ENCODE peak calls at places on chromosome 22, in four cellular contexts. F is HepG2, O is K562, E is H1. I is an unnamed sample.
A peak's percentile ranks its signal among the peaks of the same experiment; 100 is the strongest.

GRCh38 chr22:37777122-37777687 is 30.5 kb upstream of the GCAT start:
- DNase-seq in F (peak; percentile 21), O (peak; percentile 58), E (no peak), I (no peak)

GRCh38 chr22:37141971-37142647 is 7.6 kb downstream of the IL2RB start:
- DNase-seq in F (no peak), O (peak; percentile 68), E (no peak), I (no peak)

GRCh38 chr22:25898707-25899365 is 156.8 kb downstream of the MYO18B start:
- DNase-seq in F (peak; percentile 9), O (peak; percentile 19), E (peak; percentile 17), I (peak; percentile 37)

GRCh38 chr22:24190566-24191208 is 9.4 kb downstream of the SUSD2 start:
- DNase-seq in F (no peak), O (no peak), E (no peak), I (no peak)

GRCh38 chr22:37232140-37232998 is 11.7 kb downstream of the RAC2 start:
- DNase-seq in F (no peak), O (no peak), E (no peak), I (no peak)

GRCh38 chr22:22928666-22929380 is 41.2 kb downstream of the IGLL5 start:
- DNase-seq in F (no peak), O (peak; percentile 89), E (no peak), I (no peak)

GRCh38 chr22:33142282-33142681 is 84.1 kb upstream of the SYN3 start:
- DNase-seq in F (no peak), O (no peak), E (no peak), I (no peak)

GRCh38 chr22:37492428-37493344 is 6.5 kb upstream of the MFNG start:
- DNase-seq in F (no peak), O (peak; percentile 52), E (peak; percentile 46), I (peak; percentile 78)

GRCh38 chr22:30305519-30305905 is 16.2 kb upstream of the CASTOR1 start:
- DNase-seq in F (no peak), O (peak; percentile 47), E (no peak), I (no peak)

GRCh38 chr22:40237788-40238424 is 60.2 kb downstream of the TNRC6B start:
- DNase-seq in F (no peak), O (no peak), E (no peak), I (no peak)

GRCh38 chr22:21755855-21756284 is 20.3 kb upstream of the YPEL1 start:
- DNase-seq in F (peak; percentile 18), O (peak; percentile 94), E (no peak), I (no peak)

GRCh38 chr22:44180706-44181032 is at the start of gene PARVG:
- DNase-seq in F (no peak), O (no peak), E (no peak), I (peak; percentile 52)

GRCh38 chr22:41799486-41800347 is 762 bp upstream of the CCDC134 start:
- DNase-seq in F (no peak), O (peak; percentile 44), E (no peak), I (peak; percentile 31)

GRCh38 chr22:24736526-24737050 is 37.9 kb downstream of the PIWIL3 start:
- DNase-seq in F (no peak), O (no peak), E (no peak), I (no peak)

GRCh38 chr22:40434101-40434500 is 63.7 kb downstream of the SGSM3 start:
- DNase-seq in F (no peak), O (no peak), E (no peak), I (no peak)

GRCh38 chr22:32175751-32176644 is 16.9 kb upstream of the C22orf42 start:
- DNase-seq in F (no peak), O (no peak), E (no peak), I (peak; percentile 73)

GRCh38 chr22:37443977-37444376 is 16.7 kb upstream of the ELFN2 start:
- DNase-seq in F (no peak), O (no peak), E (no peak), I (no peak)

GRCh38 chr22:31583861-31584485 is 78.0 kb downstream of the PISD start:
- DNase-seq in F (no peak), O (no peak), E (no peak), I (no peak)

GRCh38 chr22:50445071-50445879 is 29.6 kb downstream of the SBF1 start:
- DNase-seq in F (no peak), O (no peak), E (no peak), I (no peak)

GRCh38 chr22:44154431-44154942 is 26.2 kb upstream of the PARVG start:
- DNase-seq in F (no peak), O (no peak), E (no peak), I (no peak)

GRCh38 chr22:39428597-39429071 is 28.2 kb upstream of the MGAT3 start:
- DNase-seq in F (no peak), O (peak; percentile 18), E (peak; percentile 80), I (peak; percentile 90)

GRCh38 chr22:22060200-22061084 is 77.9 kb upstream of the TOP3B start:
- DNase-seq in F (peak; percentile 40), O (peak; percentile 96), E (peak; percentile 23), I (peak; percentile 93)

GRCh38 chr22:23206915-23207314 is 26.6 kb downstream of the BCR start:
- DNase-seq in F (no peak), O (no peak), E (no peak), I (no peak)

GRCh38 chr22:41380993-41381328 is 781 bp upstream of the TEF start:
- DNase-seq in F (peak; percentile 83), O (peak; percentile 80), E (no peak), I (no peak)

GRCh38 chr22:29108137-29108536 is 35.3 kb downstream of the KREMEN1 start:
- DNase-seq in F (no peak), O (no peak), E (no peak), I (no peak)

GRCh38 chr22:36773935-36774334 is 2.0 kb downstream of the IFT27 start:
- DNase-seq in F (no peak), O (peak; percentile 11), E (no peak), I (no peak)

GRCh38 chr22:31210830-31211503 is 1.1 kb upstream of the LIMK2 start:
- DNase-seq in F (peak; percentile 93), O (no peak), E (no peak), I (no peak)

GRCh38 chr22:39284983-39285382 is 34.4 kb downstream of the RPL3 start:
- DNase-seq in F (no peak), O (no peak), E (no peak), I (no peak)

GRCh38 chr22:39278040-39278439 is 33.3 kb upstream of the PDGFB start:
- DNase-seq in F (no peak), O (no peak), E (no peak), I (no peak)

GRCh38 chr22:50398698-50399648 is 55.8 kb downstream of the PPP6R2 start:
- DNase-seq in F (no peak), O (no peak), E (no peak), I (no peak)

GRCh38 chr22:37121887-37122591 is 12.5 kb upstream of the TMPRSS6 start:
- DNase-seq in F (peak; percentile 10), O (no peak), E (no peak), I (no peak)

GRCh38 chr22:21098099-21098671 is 52.4 kb downstream of the LRRC74B start:
- DNase-seq in F (no peak), O (peak; percentile 83), E (no peak), I (no peak)

GRCh38 chr22:50531546-50532352 is 1.9 kb upstream of the TYMP start:
- DNase-seq in F (no peak), O (no peak), E (no peak), I (peak; percentile 68)

GRCh38 chr22:44005524-44005923 is 18.6 kb upstream of the PARVB start:
- DNase-seq in F (no peak), O (peak; percentile 24), E (no peak), I (no peak)

GRCh38 chr22:39408173-39408572 is 8.6 kb downstream of the TAB1 start:
- DNase-seq in F (no peak), O (no peak), E (no peak), I (no peak)

GRCh38 chr22:39021552-39022250 is 774 bp downstream of the APOBEC3D start:
- DNase-seq in F (no peak), O (no peak), E (no peak), I (no peak)

GRCh38 chr22:45586651-45587405 is 84.1 kb downstream of the FBLN1 start:
- DNase-seq in F (no peak), O (no peak), E (no peak), I (no peak)

GRCh38 chr22:45584121-45584570 is 81.5 kb downstream of the FBLN1 start:
- DNase-seq in F (no peak), O (no peak), E (no peak), I (no peak)

GRCh38 chr22:45584621-45585436 is 82.1 kb downstream of the FBLN1 start:
- DNase-seq in F (no peak), O (no peak), E (no peak), I (no peak)

GRCh38 chr22:45585946-45586540 is 83.4 kb downstream of the FBLN1 start:
- DNase-seq in F (no peak), O (no peak), E (no peak), I (no peak)

GRCh38 chr22:45585437-45585755 is 82.7 kb downstream of the FBLN1 start:
- DNase-seq in F (no peak), O (no peak), E (no peak), I (no peak)
- TF ChIP-seq JUN in F (no peak), O (no peak), E (no peak), I (no peak)

GRCh38 chr22:47458348-47458747 is 695.9 kb downstream of the TBC1D22A start:
- DNase-seq in F (no peak), O (no peak), E (no peak), I (no peak)

GRCh38 chr22:47457021-47457420 is 694.6 kb downstream of the TBC1D22A start:
- DNase-seq in F (no peak), O (no peak), E (no peak), I (no peak)

GRCh38 chr22:47457509-47458300 is 695.3 kb downstream of the TBC1D22A start:
- DNase-seq in F (no peak), O (no peak), E (no peak), I (no peak)

GRCh38 chr22:47463220-47463619 is 700.8 kb downstream of the TBC1D22A start:
- DNase-seq in F (no peak), O (no peak), E (no peak), I (no peak)

GRCh38 chr22:47460870-47461269 is 698.4 kb downstream of the TBC1D22A start:
- DNase-seq in F (peak; percentile 19), O (no peak), E (no peak), I (no peak)
- TF ChIP-seq ATF2 in F (no peak), O (no peak), E (no peak), I (no peak)

GRCh38 chr22:47286590-47286989 is 524.1 kb downstream of the TBC1D22A start:
- DNase-seq in F (no peak), O (no peak), E (no peak), I (no peak)

GRCh38 chr22:47283616-47284270 is 521.3 kb downstream of the TBC1D22A start:
- DNase-seq in F (no peak), O (no peak), E (no peak), I (no peak)

GRCh38 chr22:47285981-47286380 is 523.5 kb downstream of the TBC1D22A start:
- DNase-seq in F (no peak), O (no peak), E (no peak), I (no peak)

GRCh38 chr22:47284360-47284759 is 521.9 kb downstream of the TBC1D22A start:
- DNase-seq in F (no peak), O (no peak), E (no peak), I (no peak)

DNA sequence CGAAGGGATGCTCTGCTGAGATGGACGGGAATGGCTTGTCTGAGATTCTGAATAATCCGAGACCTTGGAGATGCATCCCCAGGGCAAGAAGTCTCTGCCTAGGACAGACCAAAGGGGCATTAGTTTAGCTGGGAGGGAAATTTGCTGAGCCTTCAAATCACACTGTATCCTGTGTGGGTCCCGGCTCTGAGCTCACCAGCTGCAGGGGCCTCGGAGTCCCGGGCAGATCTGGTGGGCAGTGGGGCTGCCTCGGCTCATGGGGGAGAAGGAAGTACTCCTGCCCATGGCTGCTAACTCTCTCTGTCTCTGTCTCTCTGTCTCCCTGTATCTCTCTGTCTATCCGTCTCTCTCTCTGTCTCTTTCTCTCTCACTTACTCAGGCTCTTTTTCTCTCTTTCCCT is 522.4 kb downstream of the TBC1D22A start:
- DNase-seq in F (no peak), O (no peak), E (no peak), I (no peak)
- TF ChIP-seq JUN in F (no peak), O (no peak), E (no peak), I (no peak)

GRCh38 chr22:49230194-49230577 is 597.5 kb downstream of the BRD1 start:
- DNase-seq in F (no peak), O (peak; percentile 14), E (no peak), I (peak; percentile 73)
- TF ChIP-seq ATF2 in F (no peak), O (no peak), E (no peak), I (no peak)

I was measured in WTC11.